ENCODE peak calls at places on chromosome 12, in ten cellular contexts. K is A549, Z is body of pancreas, R is GM12892, D is lower leg skin, P is breast epithelium, G is heart left ventricle, N is stomach, O is spleen, V is HepG2. U is an unnamed sample.

GRCh38 chr12:91009319-91009950 is 4.7 kb upstream of the EPYC start:
- DNase-seq in K (no peak), Z (no peak), R (no peak), D (no peak), P (no peak), G (no peak), N (no peak), O (no peak), V (no peak), U (no peak)

GRCh38 chr12:118553856-118554504 is 177.6 kb downstream of the SUDS3 start:
- DNase-seq in K (no peak), Z (no peak), R (no peak), D (no peak), P (no peak), G (no peak), N (no peak), O (no peak), V (no peak), U (no peak)

GRCh38 chr12:85733441-85733840 is 102.8 kb downstream of the RASSF9 start:
- DNase-seq in K (no peak), Z (no peak), R (no peak), D (no peak), P (no peak), G (no peak), N (no peak), O (no peak), V (no peak), U (peak; percentile 8)

GRCh38 chr12:85489194-85489593 is 209.2 kb downstream of the ALX1 start:
- DNase-seq in K (no peak), Z (no peak), R (no peak), D (no peak), P (no peak), G (no peak), N (no peak), O (no peak), V (no peak), U (no peak)

GRCh38 chr12:45989277-45989856 is 1.0 kb downstream of the SCAF11 start:
- DNase-seq in K (peak; percentile 15), Z (no peak), R (peak; percentile 5), D (no peak), P (no peak), G (no peak), N (peak; percentile 68), O (peak; percentile 93), V (no peak), U (no peak)

GRCh38 chr12:23555808-23556207 is 393.7 kb downstream of the SOX5 start:
- DNase-seq in K (no peak), Z (no peak), R (no peak), D (no peak), P (no peak), G (no peak), N (no peak), O (no peak), V (no peak), U (no peak)

GRCh38 chr12:83656004-83656403 is 969.3 kb downstream of the TMTC2 start:
- DNase-seq in K (no peak), Z (no peak), R (no peak), D (no peak), P (no peak), G (no peak), N (no peak), O (no peak), V (no peak), U (no peak)

GRCh38 chr12:39003541-39004160 is 98.3 kb upstream of the CPNE8 start:
- DNase-seq in K (no peak), Z (no peak), R (no peak), D (no peak), P (no peak), G (no peak), N (no peak), O (no peak), V (peak; percentile 15), U (peak; percentile 1)

GRCh38 chr12:108616941-108617858 is 16.5 kb downstream of the SELPLG start:
- DNase-seq in K (peak; percentile 48), Z (no peak), R (peak; percentile 80), D (no peak), P (no peak), G (peak; percentile 59), N (no peak), O (no peak), V (no peak), U (no peak)

GRCh38 chr12:1608783-1609119 is 14.4 kb upstream of the FBXL14 start:
- DNase-seq in K (no peak), Z (no peak), R (no peak), D (no peak), P (no peak), G (no peak), N (no peak), O (no peak), V (no peak), U (no peak)

GRCh38 chr12:128795530-128796361 is 28.0 kb downstream of the SLC15A4 start:
- DNase-seq in K (no peak), Z (peak; percentile 4), R (no peak), D (no peak), P (no peak), G (no peak), N (no peak), O (peak; percentile 87), V (no peak), U (no peak)
- TF ChIP-seq POLR2A in K (no peak), Z (no peak), R (no peak), D (no peak), P (no peak), G (no peak), N (no peak), O (no peak), V (no peak), U (no peak)

DNA sequence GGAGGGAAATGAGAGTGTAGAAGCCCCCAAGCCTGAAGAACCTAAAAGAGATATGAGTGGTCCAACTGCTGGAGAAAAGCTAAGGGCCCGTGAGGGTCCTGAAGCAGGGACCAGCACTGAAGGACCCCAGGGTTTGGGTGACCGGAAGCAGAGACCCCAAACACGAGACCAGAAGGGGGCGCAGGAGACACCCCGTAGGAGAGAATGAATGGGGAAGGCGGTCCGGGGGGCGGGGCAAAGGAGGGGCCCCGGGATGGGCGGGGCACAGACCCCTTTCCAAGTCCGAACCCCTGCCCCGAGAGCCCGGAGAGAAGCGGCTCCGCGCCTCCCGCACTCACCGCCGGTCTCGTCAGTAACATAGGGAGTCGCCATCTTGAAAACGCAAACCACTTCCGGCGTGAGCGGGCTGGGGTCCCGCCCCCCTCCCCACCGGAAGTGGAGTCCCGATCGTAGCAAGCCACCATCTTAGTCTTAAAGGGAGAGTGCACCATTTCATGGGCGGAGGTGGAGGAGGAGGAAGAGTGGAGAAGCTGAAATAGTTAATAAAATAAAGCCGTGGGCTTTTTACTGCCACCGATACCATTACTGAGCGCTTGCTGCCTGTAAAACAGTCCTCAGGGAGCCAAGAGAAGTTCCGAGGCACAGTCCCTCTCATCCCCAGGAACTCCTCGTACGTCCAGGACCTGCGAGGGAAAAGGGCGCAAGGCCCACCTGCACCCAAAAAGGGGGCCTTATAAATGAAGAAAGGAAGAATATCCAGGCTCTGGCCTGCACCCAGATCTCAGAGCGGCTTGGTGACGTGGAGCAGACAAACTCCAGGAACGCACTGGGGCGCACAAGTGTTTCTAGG is 731 bp downstream of the PYM1 start:
- DNase-seq in K (peak; percentile 97), Z (peak; percentile 85), R (peak; percentile 74), D (peak; percentile 89), P (peak; percentile 88), G (peak; percentile 87), N (peak; percentile 90), O (peak; percentile 98), V (peak; percentile 90), U (peak; percentile 94)
- TF ChIP-seq POLR2A in K (peak; percentile 62), Z (peak; percentile 24), R (peak; percentile 71), D (no peak), P (peak; percentile 38), G (peak; percentile 51), N (no peak), O (no peak), V (peak; percentile 56), U (no peak)

GRCh38 chr12:7110661-7111060 is 1.6 kb upstream of the C1RL start:
- DNase-seq in K (no peak), Z (no peak), R (no peak), D (no peak), P (no peak), G (no peak), N (no peak), O (no peak), V (no peak), U (no peak)

GRCh38 chr12:7108042-7108927 is 729 bp downstream of the C1RL start:
- DNase-seq in K (peak; percentile 67), Z (peak; percentile 85), R (peak; percentile 88), D (peak; percentile 53), P (peak; percentile 70), G (peak; percentile 82), N (peak; percentile 79), O (peak; percentile 97), V (peak; percentile 69), U (peak; percentile 76)

GRCh38 chr12:7112041-7112440 is 3.0 kb upstream of the C1RL start:
- DNase-seq in K (no peak), Z (no peak), R (no peak), D (no peak), P (no peak), G (no peak), N (no peak), O (no peak), V (no peak), U (no peak)

GRCh38 chr12:7107181-7108041 is 1.6 kb downstream of the C1RL start:
- DNase-seq in K (no peak), Z (no peak), R (no peak), D (no peak), P (no peak), G (no peak), N (no peak), O (no peak), V (no peak), U (peak; percentile 50)

DNA sequence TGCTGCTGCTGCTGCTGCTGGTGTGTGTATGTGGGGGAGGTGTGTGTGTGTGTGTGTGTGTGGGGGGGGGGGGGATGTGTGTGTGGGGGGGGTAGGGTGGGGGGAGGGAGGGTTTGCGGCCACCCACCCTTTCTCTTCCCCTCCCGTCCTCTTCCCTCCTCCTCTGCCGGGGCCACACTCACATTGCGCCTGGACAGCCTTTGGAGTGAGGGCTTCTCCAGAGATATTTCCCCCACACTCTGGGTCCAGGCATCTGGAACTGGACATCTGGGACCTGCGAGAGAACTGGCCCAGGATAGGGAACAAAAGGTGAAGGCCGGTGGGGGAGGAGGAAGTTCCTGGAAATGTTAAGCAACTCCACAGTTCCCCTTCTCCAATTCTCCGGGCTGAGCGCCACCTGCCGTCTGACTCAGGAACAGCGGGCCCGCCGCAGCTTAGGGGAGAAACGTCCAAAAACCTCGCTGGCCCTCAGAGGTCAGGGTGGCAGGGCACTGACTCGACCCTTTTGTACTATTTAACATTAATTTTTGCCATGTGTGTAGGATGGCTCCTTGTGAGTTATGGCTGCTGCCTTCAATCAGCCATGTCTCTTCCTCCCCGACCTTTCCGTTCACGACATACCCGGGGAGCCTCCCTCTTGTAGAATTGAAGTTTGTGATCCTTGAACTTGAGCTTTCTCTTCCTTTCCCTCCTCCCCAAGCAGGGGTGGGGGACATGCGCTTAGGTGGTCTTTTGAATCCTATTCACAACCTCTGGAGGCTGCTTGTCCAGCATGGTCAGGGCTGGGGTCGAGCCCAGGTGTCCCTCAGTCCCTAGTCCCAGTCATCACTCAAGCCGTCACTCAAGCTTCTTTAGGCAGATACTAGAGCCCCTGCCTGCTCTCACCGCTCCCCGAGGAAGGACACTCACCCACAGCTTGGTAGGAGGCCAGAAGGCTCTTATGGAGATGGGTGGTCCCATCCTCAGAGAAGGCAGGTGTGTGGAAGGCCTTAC is at the start of gene C1RL:
- DNase-seq in K (peak; percentile 73), Z (peak; percentile 94), R (no peak), D (peak; percentile 92), P (peak; percentile 90), G (peak; percentile 90), N (peak; percentile 94), O (peak; percentile 96), V (peak; percentile 89), U (peak; percentile 88)
- TF ChIP-seq POLR2A in K (peak; percentile 41), Z (peak; percentile 69), R (no peak), D (no peak), P (no peak), G (peak; percentile 8), N (no peak), O (no peak), V (peak; percentile 58), U (no peak)

GRCh38 chr12:131894313-131894860 is at the start of gene ULK1:
- DNase-seq in K (peak; percentile 96), Z (peak; percentile 95), R (peak; percentile 100), D (peak; percentile 89), P (peak; percentile 91), G (peak; percentile 92), N (peak; percentile 97), O (peak; percentile 98), V (peak; percentile 70), U (peak; percentile 96)
- TF ChIP-seq POLR2A in K (peak; percentile 63), Z (peak; percentile 93), R (peak; percentile 73), D (no peak), P (peak; percentile 60), G (peak; percentile 95), N (no peak), O (peak; percentile 13), V (peak; percentile 69), U (peak; percentile 53)

U was measured in erythroblast.